ENCODE peak calls at places on chromosomes 13 and 19, in seven cellular contexts. One of them, this sample, is unnamed.

GRCh38 chr13:91270031-91270430 is 77.5 kb upstream of the MIR17HG start:
- DNase-seq in lower leg skin: no peak
- DNase-seq in cardiac fibroblast: no peak
- DNase-seq in progenitor cell of endocrine pancreas: no peak
- DNase-seq in AG04449: no peak
- DNase-seq in HCT116: no peak
- DNase-seq in fibroblast of pulmonary artery: peak; percentile 46
- DNase-seq in this sample: no peak

GRCh38 chr13:22748866-22749586 is 431.8 kb upstream of the SGCG start:
- DNase-seq in fibroblast of pulmonary artery: peak; percentile 29
- DNase-seq in AG04449: no peak
- DNase-seq in HCT116: no peak
- DNase-seq in progenitor cell of endocrine pancreas: no peak
- DNase-seq in cardiac fibroblast: no peak
- DNase-seq in lower leg skin: no peak
- DNase-seq in this sample: no peak

GRCh38 chr19:801861-802496 is 4.7 kb downstream of the PTBP1 start:
- DNase-seq in progenitor cell of endocrine pancreas: no peak
- DNase-seq in HCT116: no peak
- DNase-seq in AG04449: no peak
- DNase-seq in fibroblast of pulmonary artery: peak; percentile 69
- DNase-seq in cardiac fibroblast: peak; percentile 66
- DNase-seq in lower leg skin: no peak
- DNase-seq in this sample: no peak

GRCh38 chr13:25752957-25753540 is 298.8 kb downstream of the SHISA2 start:
- DNase-seq in AG04449: no peak
- DNase-seq in lower leg skin: peak; percentile 86
- DNase-seq in HCT116: no peak
- DNase-seq in progenitor cell of endocrine pancreas: no peak
- DNase-seq in cardiac fibroblast: peak; percentile 58
- DNase-seq in fibroblast of pulmonary artery: peak; percentile 78
- DNase-seq in this sample: no peak

GRCh38 chr19:17090501-17091074 is 15.0 kb downstream of the MYO9B start:
- DNase-seq in progenitor cell of endocrine pancreas: no peak
- DNase-seq in AG04449: no peak
- DNase-seq in cardiac fibroblast: peak; percentile 83
- DNase-seq in lower leg skin: peak; percentile 77
- DNase-seq in fibroblast of pulmonary artery: peak; percentile 79
- DNase-seq in HCT116: no peak
- DNase-seq in this sample: peak; percentile 91

GRCh38 chr13:45121421-45121820 is 1.1 kb downstream of the GTF2F2 start:
- DNase-seq in AG04449: no peak
- DNase-seq in cardiac fibroblast: peak; percentile 49
- DNase-seq in progenitor cell of endocrine pancreas: no peak
- DNase-seq in fibroblast of pulmonary artery: peak; percentile 46
- DNase-seq in lower leg skin: no peak
- DNase-seq in HCT116: peak; percentile 16
- DNase-seq in this sample: no peak

GRCh38 chr19:19662344-19662743 is 1.1 kb downstream of the ATP13A1 start:
- DNase-seq in fibroblast of pulmonary artery: no peak
- DNase-seq in HCT116: no peak
- DNase-seq in AG04449: no peak
- DNase-seq in progenitor cell of endocrine pancreas: no peak
- DNase-seq in lower leg skin: no peak
- DNase-seq in cardiac fibroblast: no peak
- DNase-seq in this sample: no peak

GRCh38 chr19:31385744-31386143 is 36.5 kb upstream of the TSHZ3 start:
- DNase-seq in HCT116: no peak
- DNase-seq in AG04449: no peak
- DNase-seq in progenitor cell of endocrine pancreas: no peak
- DNase-seq in lower leg skin: peak; percentile 28
- DNase-seq in fibroblast of pulmonary artery: no peak
- DNase-seq in cardiac fibroblast: no peak
- DNase-seq in this sample: no peak

GRCh38 chr13:26679411-26679810 is 81.2 kb downstream of the GPR12 start:
- DNase-seq in lower leg skin: no peak
- DNase-seq in HCT116: no peak
- DNase-seq in cardiac fibroblast: peak; percentile 52
- DNase-seq in AG04449: peak; percentile 36
- DNase-seq in progenitor cell of endocrine pancreas: no peak
- DNase-seq in fibroblast of pulmonary artery: peak; percentile 56
- DNase-seq in this sample: no peak

GRCh38 chr19:6736169-6736916 is 1.0 kb downstream of the GPR108 start:
- DNase-seq in HCT116: peak; percentile 81
- DNase-seq in cardiac fibroblast: peak; percentile 91
- DNase-seq in progenitor cell of endocrine pancreas: peak; percentile 39
- DNase-seq in AG04449: peak; percentile 52
- DNase-seq in lower leg skin: peak; percentile 94
- DNase-seq in fibroblast of pulmonary artery: peak; percentile 94
- DNase-seq in this sample: peak; percentile 83

GRCh38 chr13:31781064-31781463 is 41.7 kb downstream of the RXFP2 start:
- DNase-seq in fibroblast of pulmonary artery: no peak
- DNase-seq in HCT116: no peak
- DNase-seq in lower leg skin: no peak
- DNase-seq in progenitor cell of endocrine pancreas: no peak
- DNase-seq in cardiac fibroblast: no peak
- DNase-seq in AG04449: no peak
- DNase-seq in this sample: no peak

GRCh38 chr19:50292216-50292827 is 36.9 kb downstream of the KCNC3 start:
- DNase-seq in progenitor cell of endocrine pancreas: no peak
- DNase-seq in fibroblast of pulmonary artery: no peak
- DNase-seq in lower leg skin: no peak
- DNase-seq in cardiac fibroblast: no peak
- DNase-seq in AG04449: no peak
- DNase-seq in HCT116: no peak
- DNase-seq in this sample: no peak

GRCh38 chr19:15550847-15551182 is 42.5 kb downstream of the CYP4F22 start:
- DNase-seq in AG04449: no peak
- DNase-seq in lower leg skin: no peak
- DNase-seq in HCT116: no peak
- DNase-seq in cardiac fibroblast: no peak
- DNase-seq in fibroblast of pulmonary artery: no peak
- DNase-seq in progenitor cell of endocrine pancreas: no peak
- DNase-seq in this sample: no peak

GRCh38 chr19:11322269-11323024 is 17.0 kb downstream of the RAB3D start:
- DNase-seq in HCT116: no peak
- DNase-seq in progenitor cell of endocrine pancreas: no peak
- DNase-seq in lower leg skin: no peak
- DNase-seq in cardiac fibroblast: no peak
- DNase-seq in AG04449: no peak
- DNase-seq in fibroblast of pulmonary artery: no peak
- DNase-seq in this sample: no peak

GRCh38 chr19:11325544-11325943 is 13.9 kb downstream of the RAB3D start:
- DNase-seq in fibroblast of pulmonary artery: no peak
- DNase-seq in AG04449: no peak
- DNase-seq in HCT116: no peak
- DNase-seq in lower leg skin: no peak
- DNase-seq in progenitor cell of endocrine pancreas: no peak
- DNase-seq in cardiac fibroblast: no peak
- DNase-seq in this sample: no peak

GRCh38 chr19:11324079-11324661 is 15.3 kb downstream of the RAB3D start:
- DNase-seq in lower leg skin: peak; percentile 97
- DNase-seq in AG04449: peak; percentile 87
- DNase-seq in fibroblast of pulmonary artery: peak; percentile 97
- DNase-seq in cardiac fibroblast: peak; percentile 97
- DNase-seq in HCT116: no peak
- DNase-seq in progenitor cell of endocrine pancreas: no peak
- DNase-seq in this sample: peak; percentile 96

GRCh38 chr19:11324748-11325389 is 14.6 kb downstream of the RAB3D start:
- DNase-seq in progenitor cell of endocrine pancreas: no peak
- DNase-seq in lower leg skin: no peak
- DNase-seq in cardiac fibroblast: peak; percentile 20
- DNase-seq in AG04449: no peak
- DNase-seq in HCT116: no peak
- DNase-seq in fibroblast of pulmonary artery: peak; percentile 17
- DNase-seq in this sample: no peak

DNA sequence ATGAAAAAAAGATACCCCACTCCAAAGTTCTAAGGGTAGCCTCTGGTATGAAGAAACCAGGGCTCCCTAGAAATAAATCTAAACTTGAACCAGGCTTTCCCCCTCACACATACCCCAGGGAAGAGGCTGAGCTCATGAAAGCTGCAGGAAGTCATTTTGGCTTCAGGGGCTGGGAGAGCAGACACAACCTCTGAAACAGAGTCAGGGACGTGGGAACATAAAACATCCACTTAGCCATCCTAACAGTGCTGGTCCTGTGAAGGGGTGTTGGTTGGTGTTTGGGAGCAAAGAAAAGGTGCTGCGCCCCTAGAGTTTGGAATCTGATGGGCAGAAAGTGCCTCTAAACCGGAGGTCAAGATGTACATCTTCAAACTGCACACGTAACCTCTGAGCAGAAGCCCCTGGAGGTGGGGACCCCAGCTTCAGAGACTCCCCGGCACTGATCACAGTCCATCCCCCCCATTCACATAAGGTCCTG is 15.8 kb downstream of the RAB3D start:
- DNase-seq in cardiac fibroblast: no peak
- DNase-seq in AG04449: no peak
- DNase-seq in progenitor cell of endocrine pancreas: no peak
- DNase-seq in lower leg skin: no peak
- DNase-seq in HCT116: no peak
- DNase-seq in fibroblast of pulmonary artery: no peak
- DNase-seq in this sample: no peak
- TF ChIP-seq CTCF in cardiac fibroblast: no peak
- TF ChIP-seq CTCF in AG04449: no peak
- TF ChIP-seq CTCF in progenitor cell of endocrine pancreas: no peak
- TF ChIP-seq CTCF in lower leg skin: no peak
- TF ChIP-seq CTCF in HCT116: no peak
- TF ChIP-seq CTCF in fibroblast of pulmonary artery: no peak
- TF ChIP-seq CTCF in this sample: no peak

GRCh38 chr19:38144667-38145066 is 79.4 kb downstream of the DPF1 start:
- DNase-seq in lower leg skin: no peak
- DNase-seq in fibroblast of pulmonary artery: no peak
- DNase-seq in AG04449: no peak
- DNase-seq in cardiac fibroblast: no peak
- DNase-seq in progenitor cell of endocrine pancreas: no peak
- DNase-seq in HCT116: no peak
- DNase-seq in this sample: no peak

GRCh38 chr19:38141108-38141507 is 82.9 kb downstream of the DPF1 start:
- DNase-seq in fibroblast of pulmonary artery: no peak
- DNase-seq in HCT116: no peak
- DNase-seq in progenitor cell of endocrine pancreas: no peak
- DNase-seq in cardiac fibroblast: no peak
- DNase-seq in lower leg skin: no peak
- DNase-seq in AG04449: no peak
- DNase-seq in this sample: no peak

GRCh38 chr19:38145627-38146026 is 78.4 kb downstream of the DPF1 start:
- DNase-seq in HCT116: no peak
- DNase-seq in progenitor cell of endocrine pancreas: no peak
- DNase-seq in AG04449: no peak
- DNase-seq in cardiac fibroblast: peak; percentile 38
- DNase-seq in lower leg skin: no peak
- DNase-seq in fibroblast of pulmonary artery: peak; percentile 64
- DNase-seq in this sample: no peak

GRCh38 chr19:38142176-38143035 is 81.6 kb downstream of the DPF1 start:
- DNase-seq in progenitor cell of endocrine pancreas: peak; percentile 38
- DNase-seq in fibroblast of pulmonary artery: peak; percentile 63
- DNase-seq in HCT116: no peak
- DNase-seq in cardiac fibroblast: peak; percentile 52
- DNase-seq in AG04449: no peak
- DNase-seq in lower leg skin: no peak
- DNase-seq in this sample: no peak

DNA sequence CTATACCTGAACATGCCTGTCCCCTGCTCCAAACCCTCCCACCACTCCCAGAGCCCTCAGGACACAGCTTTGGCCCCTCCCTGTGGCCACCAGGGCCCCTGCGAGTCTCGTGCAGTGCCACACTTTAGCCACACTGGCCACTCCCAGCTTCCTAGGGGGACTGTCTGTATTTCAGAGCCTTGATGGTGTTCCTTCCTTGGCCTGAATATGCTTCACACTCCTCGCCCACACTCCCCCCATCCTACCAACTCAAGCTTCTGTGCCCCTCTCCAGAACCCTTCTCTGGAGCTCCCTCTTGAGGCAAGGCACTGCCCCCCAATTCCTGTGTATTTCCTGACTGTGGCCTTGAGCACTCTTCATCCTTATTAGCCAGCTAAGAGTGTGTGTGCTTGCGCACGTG is 80.2 kb downstream of the DPF1 start:
- DNase-seq in HCT116: no peak
- DNase-seq in cardiac fibroblast: no peak
- DNase-seq in AG04449: no peak
- DNase-seq in progenitor cell of endocrine pancreas: no peak
- DNase-seq in lower leg skin: no peak
- DNase-seq in fibroblast of pulmonary artery: no peak
- DNase-seq in this sample: no peak
- TF ChIP-seq CTCF in HCT116: peak; percentile 32
- TF ChIP-seq CTCF in cardiac fibroblast: peak; percentile 10
- TF ChIP-seq CTCF in AG04449: peak; percentile 10
- TF ChIP-seq CTCF in progenitor cell of endocrine pancreas: no peak
- TF ChIP-seq CTCF in lower leg skin: no peak
- TF ChIP-seq CTCF in fibroblast of pulmonary artery: peak; percentile 17
- TF ChIP-seq CTCF in this sample: no peak

GRCh38 chr13:52377898-52378297 is 28.1 kb downstream of the THSD1 start:
- DNase-seq in cardiac fibroblast: no peak
- DNase-seq in lower leg skin: no peak
- DNase-seq in progenitor cell of endocrine pancreas: no peak
- DNase-seq in fibroblast of pulmonary artery: no peak
- DNase-seq in AG04449: no peak
- DNase-seq in HCT116: no peak
- DNase-seq in this sample: no peak
- TF ChIP-seq CTCF in cardiac fibroblast: no peak
- TF ChIP-seq CTCF in lower leg skin: no peak
- TF ChIP-seq CTCF in progenitor cell of endocrine pancreas: no peak
- TF ChIP-seq CTCF in fibroblast of pulmonary artery: no peak
- TF ChIP-seq CTCF in AG04449: no peak
- TF ChIP-seq CTCF in HCT116: no peak
- TF ChIP-seq CTCF in this sample: no peak

GRCh38 chr19:2083174-2083854 is 12.8 kb downstream of the MOB3A start:
- DNase-seq in AG04449: no peak
- DNase-seq in lower leg skin: no peak
- DNase-seq in fibroblast of pulmonary artery: no peak
- DNase-seq in cardiac fibroblast: no peak
- DNase-seq in HCT116: no peak
- DNase-seq in progenitor cell of endocrine pancreas: no peak
- DNase-seq in this sample: no peak
- TF ChIP-seq CTCF in AG04449: no peak
- TF ChIP-seq CTCF in lower leg skin: no peak
- TF ChIP-seq CTCF in fibroblast of pulmonary artery: no peak
- TF ChIP-seq CTCF in cardiac fibroblast: no peak
- TF ChIP-seq CTCF in HCT116: no peak
- TF ChIP-seq CTCF in progenitor cell of endocrine pancreas: no peak
- TF ChIP-seq CTCF in this sample: no peak

DNA sequence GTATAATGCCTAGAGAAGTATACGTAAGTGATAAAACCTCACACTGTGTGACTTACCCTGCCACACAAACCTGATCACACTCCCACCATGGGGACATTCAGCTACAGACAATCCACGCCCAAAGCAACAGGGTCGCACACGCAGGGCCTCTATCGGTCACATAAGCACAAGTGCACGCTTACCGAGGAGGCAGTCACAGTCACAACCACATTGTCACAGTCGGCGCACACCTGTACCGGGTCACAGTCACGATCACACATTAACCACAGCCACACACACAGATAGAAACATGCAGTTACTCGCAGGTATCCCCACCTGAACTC is 584 bp downstream of the ZNF566 start:
- DNase-seq in lower leg skin: no peak
- DNase-seq in progenitor cell of endocrine pancreas: no peak
- DNase-seq in cardiac fibroblast: peak; percentile 14
- DNase-seq in fibroblast of pulmonary artery: no peak
- DNase-seq in HCT116: peak; percentile 13
- DNase-seq in AG04449: no peak
- DNase-seq in this sample: no peak
- TF ChIP-seq CTCF in lower leg skin: no peak
- TF ChIP-seq CTCF in progenitor cell of endocrine pancreas: peak; percentile 8
- TF ChIP-seq CTCF in cardiac fibroblast: no peak
- TF ChIP-seq CTCF in fibroblast of pulmonary artery: no peak
- TF ChIP-seq CTCF in HCT116: no peak
- TF ChIP-seq CTCF in AG04449: no peak
- TF ChIP-seq CTCF in this sample: no peak

This sample was measured in CD14-positive monocyte.